ENCODE peak calls at places on chromosomes 7 and 10, in five cellular contexts. Y is A172; W is activated CD4-positive, alpha-beta T cell treated with anti-CD3 and anti-CD28 coated beads, Interleukin-2, amount 50 U/mL, for 24 hours; M is tibial nerve; G is sciatic nerve. F is an unnamed sample.

GRCh38 chr10:11672836-11673235 is 61.4 kb upstream of the USP6NL start:
- DNase-seq in W (no peak), G (no peak), M (no peak), Y (no peak), F (no peak)

GRCh38 chr7:2168612-2169312 is 64.0 kb downstream of the MAD1L1 start:
- DNase-seq in Y (no peak), M (no peak), G (no peak), W (no peak), F (no peak)

GRCh38 chr10:133528845-133529575 is 1.8 kb downstream of the CYP2E1 start:
- DNase-seq in Y (no peak), G (no peak), M (no peak), W (no peak), F (no peak)

GRCh38 chr7:12092499-12093130 is 118.5 kb upstream of the TMEM106B start:
- DNase-seq in G (no peak), Y (no peak), M (no peak), W (no peak), F (no peak)

GRCh38 chr10:75197906-75198305 is 12.7 kb upstream of the VDAC2 start:
- DNase-seq in W (no peak), M (no peak), G (peak), Y (no peak), F (peak)

GRCh38 chr7:572013-572667 is 52.5 kb upstream of the PDGFA start:
- DNase-seq in M (no peak), W (no peak), G (no peak), Y (no peak), F (no peak)

GRCh38 chr10:4352566-4352961 is 473.4 kb upstream of the AKR1E2 start:
- DNase-seq in Y (peak), W (no peak), G (no peak), M (peak), F (no peak)

GRCh38 chr7:120898710-120899499 is 41.0 kb upstream of the TSPAN12 start:
- DNase-seq in Y (no peak), W (no peak), G (no peak), M (no peak), F (no peak)

GRCh38 chr7:107563072-107563760 is 504 bp downstream of the COG5 start:
- DNase-seq in M (peak), Y (no peak), W (no peak), G (no peak), F (peak)

GRCh38 chr10:4176500-4177281 is 391.7 kb upstream of the KLF6 start:
- DNase-seq in M (no peak), G (no peak), W (no peak), Y (no peak), F (no peak)

GRCh38 chr10:4058514-4059029 is 273.6 kb upstream of the KLF6 start:
- DNase-seq in Y (no peak), G (no peak), M (no peak), W (no peak), F (no peak)

GRCh38 chr10:103547391-103547946 is 54.0 kb downstream of the NEURL1 start:
- DNase-seq in W (no peak), G (no peak), Y (no peak), M (no peak), F (no peak)

GRCh38 chr10:117596666-117597065 is 54.1 kb downstream of the EMX2 start:
- DNase-seq in M (no peak), W (no peak), Y (no peak), G (no peak), F (no peak)

GRCh38 chr10:129758180-129758579 is 205.9 kb downstream of the EBF3 start:
- DNase-seq in Y (no peak), G (peak), M (no peak), W (no peak), F (no peak)

GRCh38 chr10:121572857-121573540 is 25.2 kb downstream of the FGFR2 start:
- DNase-seq in W (no peak), G (no peak), M (no peak), Y (peak), F (no peak)